ENCODE peak calls at places on chromosome 7, in four cellular contexts. K is SJSA1, B is fibroblast of lung, U is uterus. M is an unnamed sample.

GRCh38 chr7:3206771-3207191 is 94.3 kb upstream of the SDK1 start:
- DNase-seq in K (no peak), B (no peak), U (no peak), M (no peak)

GRCh38 chr7:66896441-66896840 is 24.6 kb upstream of the TMEM248 start:
- DNase-seq in K (no peak), B (no peak), U (no peak), M (no peak)

GRCh38 chr7:25083201-25083600 is 41.9 kb downstream of the CYCS start:
- DNase-seq in K (no peak), B (peak; percentile 12), U (no peak), M (no peak)

GRCh38 chr7:85630904-85631582 is 444.2 kb upstream of the SEMA3D start:
- DNase-seq in K (no peak), B (peak; percentile 2), U (no peak), M (peak; percentile 59)

GRCh38 chr7:90708841-90709317 is 112.8 kb downstream of the CDK14 start:
- DNase-seq in K (no peak), B (peak; percentile 32), U (no peak), M (peak; percentile 33)

GRCh38 chr7:34675749-34676374 is 17.8 kb downstream of the NPSR1 start:
- DNase-seq in K (peak; percentile 9), B (peak; percentile 11), U (no peak), M (peak; percentile 30)

GRCh38 chr7:6376820-6377219 is 70.9 kb downstream of the DAGLB start:
- DNase-seq in K (no peak), B (no peak), U (no peak), M (no peak)

GRCh38 chr7:157708896-157709295 is 372.1 kb downstream of the DNAJB6 start:
- DNase-seq in K (no peak), B (no peak), U (no peak), M (no peak)

GRCh38 chr7:7428806-7429205 is 106.9 kb downstream of the COL28A1 start:
- DNase-seq in K (no peak), B (peak; percentile 59), U (no peak), M (peak; percentile 16)

GRCh38 chr7:153297141-153297540 is 537.6 kb downstream of the ACTR3B start:
- DNase-seq in K (no peak), B (peak; percentile 27), U (no peak), M (no peak)

GRCh38 chr7:13848576-13849527 is 140.6 kb downstream of the ETV1 start:
- DNase-seq in K (no peak), B (no peak), U (no peak), M (peak; percentile 8)

GRCh38 chr7:135773451-135773850 is 24.8 kb upstream of the FAM180A start:
- DNase-seq in K (no peak), B (no peak), U (no peak), M (no peak)

GRCh38 chr7:130917669-130918128 is 183.7 kb upstream of the KLF14 start:
- DNase-seq in K (no peak), B (peak; percentile 81), U (no peak), M (no peak)

GRCh38 chr7:130912086-130912909 is 178.3 kb upstream of the KLF14 start:
- DNase-seq in K (peak; percentile 92), B (peak; percentile 92), U (no peak), M (peak; percentile 85)

GRCh38 chr7:130913721-130914588 is 179.9 kb upstream of the KLF14 start:
- DNase-seq in K (no peak), B (no peak), U (no peak), M (no peak)

GRCh38 chr7:130912910-130913720 is 179.1 kb upstream of the KLF14 start:
- DNase-seq in K (peak; percentile 98), B (peak; percentile 99), U (peak; percentile 67), M (peak; percentile 98)

GRCh38 chr7:130914589-130915294 is 180.7 kb upstream of the KLF14 start:
- DNase-seq in K (no peak), B (no peak), U (no peak), M (no peak)
- H3K4me3 ChIP-seq in K (no peak overlapping the region), B (no peak overlapping the region), U (no peak overlapping the region), M (no peak overlapping the region)

GRCh38 chr7:151167197-151167911 is at the start of gene GBX1:
- DNase-seq in K (no peak), B (peak; percentile 25), U (no peak), M (no peak)

GRCh38 chr7:151168787-151169162 is 1.3 kb upstream of the GBX1 start:
- DNase-seq in K (no peak), B (no peak), U (no peak), M (no peak)

GRCh38 chr7:151168022-151168786 is 710 bp upstream of the GBX1 start:
- DNase-seq in K (peak; percentile 15), B (no peak), U (no peak), M (no peak)

GRCh38 chr7:151161757-151162156 is 5.7 kb downstream of the GBX1 start:
- DNase-seq in K (no peak), B (no peak), U (no peak), M (no peak)

GRCh38 chr7:151166629-151167196 is 781 bp downstream of the GBX1 start:
- DNase-seq in K (no peak), B (no peak), U (no peak), M (no peak)
- H3K4me3 ChIP-seq in K (no peak overlapping the region), B (no peak overlapping the region), U (no peak overlapping the region), M (no peak overlapping the region)

DNA sequence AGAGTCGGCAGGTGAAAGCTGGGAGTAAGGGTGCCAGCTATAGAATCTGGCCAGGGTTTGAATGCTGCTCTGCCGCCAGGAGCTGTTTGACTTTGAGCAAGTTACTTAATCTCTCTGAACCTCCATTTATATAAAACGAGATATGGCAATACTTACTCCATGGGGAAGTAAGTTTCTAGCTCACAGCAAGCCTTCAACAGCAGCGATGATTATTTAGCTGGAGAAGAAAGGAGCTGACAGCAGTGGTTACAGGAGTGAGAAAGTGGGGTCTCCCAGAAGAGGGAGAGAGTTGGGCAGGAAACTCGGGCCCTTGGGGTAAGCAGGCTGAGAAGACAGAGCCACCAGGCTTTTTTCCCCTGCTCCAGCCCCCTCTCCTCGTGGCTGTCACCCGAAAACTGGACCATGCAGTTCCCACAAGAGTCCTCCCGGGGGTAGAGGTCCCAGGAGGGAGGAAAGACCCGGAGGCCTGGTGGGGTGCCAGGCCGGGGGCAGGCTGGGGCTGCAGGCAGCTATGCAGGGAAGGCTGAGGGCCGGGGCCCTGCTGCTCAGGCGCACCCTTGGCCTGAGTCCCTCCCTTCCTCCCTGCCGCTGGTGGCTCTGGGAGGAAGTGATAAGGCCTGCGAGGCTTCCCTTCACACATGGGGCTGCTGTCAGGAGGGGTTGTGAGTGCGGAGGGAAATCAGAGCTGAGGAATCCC is 3.5 kb downstream of the NOS3 start:
- DNase-seq in K (no peak), B (no peak), U (no peak), M (peak; percentile 37)
- H3K4me3 ChIP-seq in K (no peak overlapping the region), B (no peak overlapping the region), U (no peak overlapping the region), M (no peak overlapping the region)

GRCh38 chr7:138837627-138838026 is 39.6 kb upstream of the ATP6V0A4 start:
- DNase-seq in K (no peak), B (no peak), U (peak; percentile 22), M (peak; percentile 52)

GRCh38 chr7:138834583-138834982 is 36.6 kb upstream of the ATP6V0A4 start:
- DNase-seq in K (no peak), B (no peak), U (no peak), M (no peak)

GRCh38 chr7:138835087-138835486 is 37.1 kb upstream of the ATP6V0A4 start:
- DNase-seq in K (no peak), B (no peak), U (no peak), M (no peak)

GRCh38 chr7:138842111-138842510 is 44.1 kb upstream of the ATP6V0A4 start:
- DNase-seq in K (peak; percentile 14), B (peak; percentile 91), U (no peak), M (peak; percentile 33)

DNA sequence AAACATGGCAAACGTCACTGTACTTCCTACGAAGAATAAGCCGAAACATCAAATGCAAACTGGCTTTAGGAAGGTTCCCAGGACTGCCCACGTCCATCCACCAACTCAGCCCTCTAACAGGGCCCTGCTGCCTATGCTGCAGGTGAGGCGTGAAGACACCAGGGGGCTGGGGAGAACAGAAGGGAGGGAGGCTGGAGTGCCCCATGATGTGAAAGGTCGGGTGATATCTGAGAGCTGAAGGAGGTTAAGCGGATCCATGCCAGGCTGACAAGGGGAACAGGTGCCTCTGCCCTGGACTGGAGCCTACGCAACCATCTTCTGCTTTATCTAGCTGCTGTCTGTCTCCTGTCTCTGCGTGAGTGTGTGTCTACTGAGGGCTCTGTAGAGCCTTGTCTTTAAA is 40.2 kb upstream of the ATP6V0A4 start:
- DNase-seq in K (no peak), B (no peak), U (no peak), M (no peak)
- H3K4me3 ChIP-seq in K (no peak overlapping the region), B (no peak overlapping the region), U (no peak overlapping the region), M (no peak overlapping the region)

GRCh38 chr7:31051598-31052503 is at the start of gene ADCYAP1R1:
- DNase-seq in K (no peak), B (no peak), U (peak; percentile 72), M (no peak)
- H3K4me3 ChIP-seq in K (no peak within 1 kb of the TSS), B (no peak within 1 kb of the TSS), U (peak within 1 kb of the TSS; percentile 24), M (no peak within 1 kb of the TSS)

DNA sequence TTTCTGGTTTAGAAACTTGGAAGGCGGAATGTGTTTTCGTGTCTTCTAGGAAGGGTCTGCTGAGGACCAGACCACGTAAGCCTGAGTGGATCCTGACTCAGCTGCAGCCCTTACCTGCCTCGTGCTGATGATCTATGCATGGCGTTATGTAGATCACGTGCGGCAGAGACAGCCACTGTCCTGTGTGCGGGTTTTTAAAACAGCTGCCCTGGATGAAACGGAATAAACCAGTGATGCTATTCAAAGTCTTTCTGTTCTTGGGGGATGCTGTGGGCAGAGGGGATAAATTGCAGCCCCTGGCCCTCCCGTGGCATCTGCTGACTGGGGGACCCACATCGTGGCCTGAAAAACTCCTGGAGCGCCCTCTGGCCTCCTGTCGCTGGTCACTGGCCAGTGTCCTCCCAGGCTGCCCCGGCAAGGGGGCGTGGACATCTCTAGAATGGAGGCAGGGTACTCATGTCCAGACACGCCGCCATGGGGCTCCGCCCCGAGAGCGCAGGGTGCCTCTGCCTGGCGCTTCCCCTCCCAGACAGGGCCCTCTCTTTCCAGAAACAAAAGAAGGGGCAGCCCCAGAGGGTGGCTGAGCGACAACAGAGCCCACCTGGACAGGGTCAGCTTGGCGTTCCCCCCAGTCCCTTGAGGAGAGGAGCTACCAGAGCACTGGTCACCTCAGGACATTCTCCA is 13.2 kb downstream of the ALKBH4 start:
- DNase-seq in K (no peak), B (peak; percentile 27), U (no peak), M (no peak)
- H3K4me3 ChIP-seq in K (no peak overlapping the region), B (no peak overlapping the region), U (no peak overlapping the region), M (no peak overlapping the region)

GRCh38 chr7:30562498-30562897 is 32.2 kb upstream of the GARS1 start:
- DNase-seq in K (peak; percentile 11), B (peak; percentile 72), U (no peak), M (peak; percentile 72)

GRCh38 chr7:30561389-30561788 is 33.3 kb upstream of the GARS1 start:
- DNase-seq in K (no peak), B (no peak), U (no peak), M (no peak)

GRCh38 chr7:30563326-30563942 is 31.2 kb upstream of the GARS1 start:
- DNase-seq in K (no peak), B (peak; percentile 80), U (no peak), M (no peak)

GRCh38 chr7:30564243-30564892 is 30.3 kb upstream of the GARS1 start:
- DNase-seq in K (peak; percentile 62), B (peak; percentile 73), U (peak; percentile 81), M (peak; percentile 92)

GRCh38 chr7:30562909-30563308 is 31.8 kb upstream of the GARS1 start:
- DNase-seq in K (no peak), B (peak; percentile 42), U (no peak), M (peak; percentile 31)
- H3K4me3 ChIP-seq in K (no peak overlapping the region), B (no peak overlapping the region), U (no peak overlapping the region), M (no peak overlapping the region)

M was measured in fibroblast of pulmonary artery.